ENCODE peak calls at places on chromosome 9, in nine cellular contexts. One of them, this sample, is unnamed.

GRCh38 chr9:135516132-135516860 is 4.9 kb upstream of the LCN1 start:
- DNase-seq in effector memory CD4-positive, alpha-beta T cell: no peak
- DNase-seq in breast epithelium: no peak
- DNase-seq in IMR-90: no peak
- DNase-seq in H1: no peak
- DNase-seq in cardiac muscle cell: no peak
- DNase-seq in mammary epithelial cell: no peak
- DNase-seq in neuronal stem cell: no peak
- DNase-seq in A549: no peak
- DNase-seq in this sample: no peak

GRCh38 chr9:124480621-124480981 is 26.6 kb downstream of the NR5A1 start:
- DNase-seq in effector memory CD4-positive, alpha-beta T cell: no peak
- DNase-seq in breast epithelium: no peak
- DNase-seq in IMR-90: peak; percentile 4
- DNase-seq in H1: peak; percentile 44
- DNase-seq in cardiac muscle cell: peak; percentile 72
- DNase-seq in mammary epithelial cell: peak; percentile 20
- DNase-seq in neuronal stem cell: no peak
- DNase-seq in A549: peak; percentile 92
- DNase-seq in this sample: peak; percentile 77

GRCh38 chr9:72937545-72937944 is 15.3 kb downstream of the ALDH1A1 start:
- DNase-seq in effector memory CD4-positive, alpha-beta T cell: no peak
- DNase-seq in breast epithelium: no peak
- DNase-seq in IMR-90: no peak
- DNase-seq in H1: no peak
- DNase-seq in cardiac muscle cell: no peak
- DNase-seq in mammary epithelial cell: peak; percentile 47
- DNase-seq in neuronal stem cell: no peak
- DNase-seq in A549: no peak
- DNase-seq in this sample: no peak

GRCh38 chr9:88538311-88539085 is 3.5 kb downstream of the NXNL2 start:
- DNase-seq in effector memory CD4-positive, alpha-beta T cell: no peak
- DNase-seq in breast epithelium: no peak
- DNase-seq in IMR-90: no peak
- DNase-seq in H1: no peak
- DNase-seq in cardiac muscle cell: no peak
- DNase-seq in mammary epithelial cell: no peak
- DNase-seq in neuronal stem cell: no peak
- DNase-seq in A549: no peak
- DNase-seq in this sample: no peak

GRCh38 chr9:2285411-2285810 is 270.3 kb downstream of the SMARCA2 start:
- DNase-seq in effector memory CD4-positive, alpha-beta T cell: no peak
- DNase-seq in breast epithelium: no peak
- DNase-seq in IMR-90: no peak
- DNase-seq in H1: no peak
- DNase-seq in cardiac muscle cell: no peak
- DNase-seq in mammary epithelial cell: peak; percentile 51
- DNase-seq in neuronal stem cell: no peak
- DNase-seq in A549: no peak
- DNase-seq in this sample: no peak

GRCh38 chr9:18442629-18443491 is 31.1 kb upstream of the ADAMTSL1 start:
- DNase-seq in effector memory CD4-positive, alpha-beta T cell: no peak
- DNase-seq in breast epithelium: peak; percentile 56
- DNase-seq in IMR-90: peak; percentile 87
- DNase-seq in H1: peak; percentile 47
- DNase-seq in cardiac muscle cell: peak; percentile 78
- DNase-seq in mammary epithelial cell: peak; percentile 64
- DNase-seq in neuronal stem cell: peak; percentile 67
- DNase-seq in A549: peak; percentile 55
- DNase-seq in this sample: peak; percentile 78

GRCh38 chr9:99294850-99295461 is 72.9 kb downstream of the SEC61B start:
- DNase-seq in effector memory CD4-positive, alpha-beta T cell: no peak
- DNase-seq in breast epithelium: no peak
- DNase-seq in IMR-90: no peak
- DNase-seq in H1: no peak
- DNase-seq in cardiac muscle cell: no peak
- DNase-seq in mammary epithelial cell: no peak
- DNase-seq in neuronal stem cell: no peak
- DNase-seq in A549: peak; percentile 13
- DNase-seq in this sample: no peak

GRCh38 chr9:91927912-91928510 is 22.0 kb downstream of the ROR2 start:
- DNase-seq in effector memory CD4-positive, alpha-beta T cell: no peak
- DNase-seq in breast epithelium: no peak
- DNase-seq in IMR-90: no peak
- DNase-seq in H1: no peak
- DNase-seq in cardiac muscle cell: no peak
- DNase-seq in mammary epithelial cell: no peak
- DNase-seq in neuronal stem cell: no peak
- DNase-seq in A549: no peak
- DNase-seq in this sample: no peak

GRCh38 chr9:33453286-33453882 is 6.0 kb upstream of the AQP3 start:
- DNase-seq in effector memory CD4-positive, alpha-beta T cell: no peak
- DNase-seq in breast epithelium: no peak
- DNase-seq in IMR-90: no peak
- DNase-seq in H1: no peak
- DNase-seq in cardiac muscle cell: no peak
- DNase-seq in mammary epithelial cell: no peak
- DNase-seq in neuronal stem cell: no peak
- DNase-seq in A549: no peak
- DNase-seq in this sample: no peak

GRCh38 chr9:126502417-126503332 is 111.1 kb upstream of the LMX1B start:
- DNase-seq in effector memory CD4-positive, alpha-beta T cell: no peak
- DNase-seq in breast epithelium: no peak
- DNase-seq in IMR-90: no peak
- DNase-seq in H1: no peak
- DNase-seq in cardiac muscle cell: no peak
- DNase-seq in mammary epithelial cell: no peak
- DNase-seq in neuronal stem cell: no peak
- DNase-seq in A549: no peak
- DNase-seq in this sample: peak; percentile 45

GRCh38 chr9:26813247-26813646 is 79.4 kb downstream of the CAAP1 start:
- DNase-seq in effector memory CD4-positive, alpha-beta T cell: no peak
- DNase-seq in breast epithelium: no peak
- DNase-seq in IMR-90: no peak
- DNase-seq in H1: no peak
- DNase-seq in cardiac muscle cell: no peak
- DNase-seq in mammary epithelial cell: no peak
- DNase-seq in neuronal stem cell: no peak
- DNase-seq in A549: no peak
- DNase-seq in this sample: no peak
- H3K9me3 ChIP-seq in effector memory CD4-positive, alpha-beta T cell: no peaks in the 10 kb centered on the region
- H3K9me3 ChIP-seq in breast epithelium: no peaks in the 10 kb centered on the region
- H3K9me3 ChIP-seq in IMR-90: no peaks in the 10 kb centered on the region
- H3K9me3 ChIP-seq in H1: no peaks in the 10 kb centered on the region
- H3K9me3 ChIP-seq in cardiac muscle cell: no peaks in the 10 kb centered on the region
- H3K9me3 ChIP-seq in mammary epithelial cell: no peaks in the 10 kb centered on the region
- H3K9me3 ChIP-seq in neuronal stem cell: no peaks in the 10 kb centered on the region
- H3K9me3 ChIP-seq in A549: no peaks in the 10 kb centered on the region
- H3K9me3 ChIP-seq in this sample: no peaks in the 10 kb centered on the region

DNA sequence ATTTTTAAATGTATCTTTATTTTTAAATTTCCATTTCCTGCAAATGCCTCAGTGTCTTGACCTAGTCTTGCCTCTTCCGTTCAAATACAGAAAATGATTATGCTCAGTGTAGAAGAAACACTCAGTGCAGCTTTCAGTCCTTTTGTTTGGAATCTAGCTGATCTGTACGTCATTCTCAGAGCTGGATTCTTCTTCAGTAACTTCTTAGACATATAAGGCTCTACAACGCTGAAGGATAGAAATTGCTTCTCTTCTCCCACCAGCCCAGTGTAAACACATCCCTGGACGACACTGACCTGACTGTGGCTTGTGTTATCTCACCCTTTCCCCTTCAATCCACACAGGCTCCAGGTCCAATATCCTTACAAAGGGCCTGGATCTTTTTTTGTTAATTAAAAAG is 3.2 kb upstream of the ALDH1B1 start:
- DNase-seq in effector memory CD4-positive, alpha-beta T cell: no peak
- DNase-seq in breast epithelium: no peak
- DNase-seq in IMR-90: peak; percentile 80
- DNase-seq in H1: no peak
- DNase-seq in cardiac muscle cell: no peak
- DNase-seq in mammary epithelial cell: no peak
- DNase-seq in neuronal stem cell: no peak
- DNase-seq in A549: no peak
- DNase-seq in this sample: no peak
- H3K27ac ChIP-seq in effector memory CD4-positive, alpha-beta T cell: no peak overlapping the region
- H3K27ac ChIP-seq in breast epithelium: peak overlapping the region; percentile 20
- H3K27ac ChIP-seq in IMR-90: peak overlapping the region; percentile 64
- H3K27ac ChIP-seq in H1: no peak overlapping the region
- H3K27ac ChIP-seq in cardiac muscle cell: no peak overlapping the region
- H3K27ac ChIP-seq in mammary epithelial cell: no peak overlapping the region
- H3K27ac ChIP-seq in neuronal stem cell: no peak overlapping the region
- H3K27ac ChIP-seq in A549: no peak overlapping the region
- H3K27ac ChIP-seq in this sample: no peak overlapping the region

GRCh38 chr9:118094387-118094786 is 390.2 kb downstream of the TLR4 start:
- DNase-seq in effector memory CD4-positive, alpha-beta T cell: no peak
- DNase-seq in breast epithelium: no peak
- DNase-seq in IMR-90: no peak
- DNase-seq in H1: no peak
- DNase-seq in cardiac muscle cell: no peak
- DNase-seq in mammary epithelial cell: no peak
- DNase-seq in neuronal stem cell: no peak
- DNase-seq in A549: no peak
- DNase-seq in this sample: no peak
- H3K9me3 ChIP-seq in effector memory CD4-positive, alpha-beta T cell: no peaks in the 10 kb centered on the region
- H3K9me3 ChIP-seq in breast epithelium: no peaks in the 10 kb centered on the region
- H3K9me3 ChIP-seq in IMR-90: peaks cover 8% of the 10 kb centered on the region
- H3K9me3 ChIP-seq in H1: no peaks in the 10 kb centered on the region
- H3K9me3 ChIP-seq in cardiac muscle cell: no peaks in the 10 kb centered on the region
- H3K9me3 ChIP-seq in mammary epithelial cell: no peaks in the 10 kb centered on the region
- H3K9me3 ChIP-seq in neuronal stem cell: no peaks in the 10 kb centered on the region
- H3K9me3 ChIP-seq in A549: no peaks in the 10 kb centered on the region
- H3K9me3 ChIP-seq in this sample: no peaks in the 10 kb centered on the region

GRCh38 chr9:104906441-104907277 is 21.3 kb downstream of the ABCA1 start:
- DNase-seq in effector memory CD4-positive, alpha-beta T cell: no peak
- DNase-seq in breast epithelium: peak; percentile 32
- DNase-seq in IMR-90: peak; percentile 81
- DNase-seq in H1: no peak
- DNase-seq in cardiac muscle cell: no peak
- DNase-seq in mammary epithelial cell: peak; percentile 21
- DNase-seq in neuronal stem cell: no peak
- DNase-seq in A549: no peak
- DNase-seq in this sample: no peak
- H3K27ac ChIP-seq in effector memory CD4-positive, alpha-beta T cell: no peak overlapping the region
- H3K27ac ChIP-seq in breast epithelium: peak overlapping the region; percentile 55
- H3K27ac ChIP-seq in IMR-90: peak overlapping the region; percentile 54
- H3K27ac ChIP-seq in H1: no peak overlapping the region
- H3K27ac ChIP-seq in cardiac muscle cell: no peak overlapping the region
- H3K27ac ChIP-seq in mammary epithelial cell: peak overlapping the region; percentile 22
- H3K27ac ChIP-seq in neuronal stem cell: no peak overlapping the region
- H3K27ac ChIP-seq in A549: peak overlapping the region; percentile 14
- H3K27ac ChIP-seq in this sample: no peak overlapping the region

GRCh38 chr9:38201844-38202243 is 132.8 kb upstream of the SHB start:
- DNase-seq in effector memory CD4-positive, alpha-beta T cell: no peak
- DNase-seq in breast epithelium: no peak
- DNase-seq in IMR-90: no peak
- DNase-seq in H1: no peak
- DNase-seq in cardiac muscle cell: no peak
- DNase-seq in mammary epithelial cell: no peak
- DNase-seq in neuronal stem cell: no peak
- DNase-seq in A549: no peak
- DNase-seq in this sample: no peak
- H3K9me3 ChIP-seq in effector memory CD4-positive, alpha-beta T cell: no peaks in the 10 kb centered on the region
- H3K9me3 ChIP-seq in breast epithelium: no peaks in the 10 kb centered on the region
- H3K9me3 ChIP-seq in IMR-90: peaks cover 2% of the 10 kb centered on the region
- H3K9me3 ChIP-seq in H1: no peaks in the 10 kb centered on the region
- H3K9me3 ChIP-seq in cardiac muscle cell: no peaks in the 10 kb centered on the region
- H3K9me3 ChIP-seq in mammary epithelial cell: no peaks in the 10 kb centered on the region
- H3K9me3 ChIP-seq in neuronal stem cell: no peaks in the 10 kb centered on the region
- H3K9me3 ChIP-seq in A549: peaks cover 6% of the 10 kb centered on the region
- H3K9me3 ChIP-seq in this sample: no peaks in the 10 kb centered on the region

DNA sequence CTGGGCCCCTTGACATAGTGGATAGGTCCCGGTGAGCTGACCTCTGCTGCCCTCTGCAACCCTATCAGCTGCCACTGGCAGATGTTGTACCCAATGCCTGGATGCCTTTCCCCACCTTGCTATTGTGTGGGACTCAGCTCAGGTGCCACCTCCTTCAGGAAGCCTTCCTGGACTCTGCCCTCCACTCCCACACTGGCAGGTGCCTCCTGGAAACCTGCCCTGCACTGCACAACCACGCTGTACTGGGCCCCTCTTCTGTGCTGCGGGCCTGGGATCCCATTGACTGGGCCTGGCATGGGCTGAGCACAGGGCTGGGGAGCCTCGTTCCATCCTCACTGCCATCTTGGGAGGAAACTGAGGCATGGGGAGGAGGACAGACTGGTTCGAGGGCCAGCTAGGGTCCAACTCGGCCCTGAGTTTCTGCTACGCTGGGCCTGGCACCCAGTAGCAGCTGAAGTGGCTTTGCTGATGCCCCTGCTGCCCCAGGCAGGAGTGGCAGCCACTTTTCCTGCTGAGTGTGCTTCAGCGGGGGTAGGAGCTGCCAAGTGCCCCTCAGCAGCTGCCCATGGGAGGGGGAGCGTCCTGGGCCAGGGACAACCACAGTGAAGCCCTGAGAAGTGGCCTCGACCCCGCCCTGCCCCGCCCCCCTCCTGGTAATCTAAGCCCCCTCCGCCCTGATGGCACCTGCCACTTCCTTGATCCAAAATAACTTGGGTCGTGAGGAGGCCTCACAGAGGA is 1.3 kb downstream of the AK1 start:
- DNase-seq in effector memory CD4-positive, alpha-beta T cell: no peak
- DNase-seq in breast epithelium: no peak
- DNase-seq in IMR-90: no peak
- DNase-seq in H1: no peak
- DNase-seq in cardiac muscle cell: no peak
- DNase-seq in mammary epithelial cell: no peak
- DNase-seq in neuronal stem cell: no peak
- DNase-seq in A549: no peak
- DNase-seq in this sample: no peak
- H3K27ac ChIP-seq in effector memory CD4-positive, alpha-beta T cell: no peak overlapping the region
- H3K27ac ChIP-seq in breast epithelium: peak overlapping the region; percentile 71
- H3K27ac ChIP-seq in IMR-90: no peak overlapping the region
- H3K27ac ChIP-seq in H1: no peak overlapping the region
- H3K27ac ChIP-seq in cardiac muscle cell: peak overlapping the region; percentile 66
- H3K27ac ChIP-seq in mammary epithelial cell: no peak overlapping the region
- H3K27ac ChIP-seq in neuronal stem cell: no peak overlapping the region
- H3K27ac ChIP-seq in A549: peak overlapping the region; percentile 88
- H3K27ac ChIP-seq in this sample: peak overlapping the region; percentile 23

DNA sequence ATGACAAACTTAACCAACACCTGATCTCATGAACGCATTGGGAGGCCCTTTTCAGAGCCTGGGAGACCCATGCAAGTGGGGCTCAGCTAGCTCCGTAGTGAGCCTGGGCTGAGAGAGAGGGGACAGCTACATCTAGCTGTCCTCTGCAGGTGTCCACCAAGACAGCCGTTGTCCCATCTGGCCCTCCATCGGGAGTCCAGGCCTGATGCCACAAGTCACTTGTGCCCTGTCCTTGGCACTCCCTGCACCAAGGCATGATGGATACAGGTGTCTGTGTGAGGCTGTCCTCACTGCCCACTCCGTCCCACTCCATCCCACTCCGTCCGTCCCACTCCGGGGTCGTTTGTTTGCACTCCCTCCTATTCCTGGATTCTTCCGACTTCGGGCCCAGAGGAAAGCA is 2.5 kb upstream of the EDF1 start:
- DNase-seq in effector memory CD4-positive, alpha-beta T cell: no peak
- DNase-seq in breast epithelium: no peak
- DNase-seq in IMR-90: no peak
- DNase-seq in H1: no peak
- DNase-seq in cardiac muscle cell: no peak
- DNase-seq in mammary epithelial cell: no peak
- DNase-seq in neuronal stem cell: no peak
- DNase-seq in A549: no peak
- DNase-seq in this sample: no peak
- H3K9me3 ChIP-seq in effector memory CD4-positive, alpha-beta T cell: no peaks in the 10 kb centered on the region
- H3K9me3 ChIP-seq in breast epithelium: no peaks in the 10 kb centered on the region
- H3K9me3 ChIP-seq in IMR-90: peaks cover 10% of the 10 kb centered on the region
- H3K9me3 ChIP-seq in H1: peaks cover 38% of the 10 kb centered on the region
- H3K9me3 ChIP-seq in cardiac muscle cell: no peaks in the 10 kb centered on the region
- H3K9me3 ChIP-seq in mammary epithelial cell: peaks cover 10% of the 10 kb centered on the region
- H3K9me3 ChIP-seq in neuronal stem cell: peaks cover 17% of the 10 kb centered on the region
- H3K9me3 ChIP-seq in A549: peaks cover 40% of the 10 kb centered on the region
- H3K9me3 ChIP-seq in this sample: peaks cover 22% of the 10 kb centered on the region

GRCh38 chr9:111298831-111299603 is 31.0 kb downstream of the OR2K2 start:
- DNase-seq in effector memory CD4-positive, alpha-beta T cell: no peak
- DNase-seq in breast epithelium: peak; percentile 26
- DNase-seq in IMR-90: peak; percentile 81
- DNase-seq in H1: no peak
- DNase-seq in cardiac muscle cell: peak; percentile 40
- DNase-seq in mammary epithelial cell: peak; percentile 39
- DNase-seq in neuronal stem cell: peak; percentile 36
- DNase-seq in A549: peak; percentile 16
- DNase-seq in this sample: no peak
- H3K27ac ChIP-seq in effector memory CD4-positive, alpha-beta T cell: no peak overlapping the region
- H3K27ac ChIP-seq in breast epithelium: peak overlapping the region; percentile 5
- H3K27ac ChIP-seq in IMR-90: peak overlapping the region; percentile 98
- H3K27ac ChIP-seq in H1: no peak overlapping the region
- H3K27ac ChIP-seq in cardiac muscle cell: no peak overlapping the region
- H3K27ac ChIP-seq in mammary epithelial cell: no peak overlapping the region
- H3K27ac ChIP-seq in neuronal stem cell: no peak overlapping the region
- H3K27ac ChIP-seq in A549: peak overlapping the region; percentile 67
- H3K27ac ChIP-seq in this sample: no peak overlapping the region

This sample was measured in WERI-Rb-1.